ENCODE peak calls at places on chromosomes 13 and 19, in nine cellular contexts. Y, T, M, E, S, P, U, D and Q are unnamed samples.

GRCh38 chr13:45742985-45743384 is 40.9 kb downstream of the CBY2 start:
- DNase-seq in Y (no peak), T (no peak), M (no peak), E (no peak), S (no peak), P (no peak), U (no peak), D (no peak), Q (no peak)

GRCh38 chr19:48991011-48991609 is 2.0 kb downstream of the GYS1 start:
- DNase-seq in Y (no peak), T (no peak), M (no peak), E (no peak), S (no peak), P (no peak), U (no peak), D (no peak), Q (no peak)

GRCh38 chr13:77019756-77020155 is 7.2 kb downstream of the FBXL3 start:
- DNase-seq in Y (no peak), T (no peak), M (no peak), E (no peak), S (no peak), P (no peak), U (no peak), D (no peak), Q (no peak)

GRCh38 chr13:97892717-97893116 is 60.8 kb upstream of the IPO5 start:
- DNase-seq in Y (peak), T (no peak), M (no peak), E (no peak), S (no peak), P (peak), U (no peak), D (no peak), Q (no peak)

GRCh38 chr19:29211562-29212416 is 1.2 kb downstream of the UQCRFS1 start:
- DNase-seq in Y (peak), T (no peak), M (no peak), E (no peak), S (no peak), P (peak), U (peak), D (no peak), Q (no peak)

GRCh38 chr19:15782211-15782610 is 5.2 kb upstream of the OR10H5 start:
- DNase-seq in Y (no peak), T (no peak), M (no peak), E (no peak), S (no peak), P (no peak), U (no peak), D (no peak), Q (no peak)

GRCh38 chr13:105334211-105334610 is 1201.3 kb downstream of the EFNB2 start:
- DNase-seq in Y (peak), T (no peak), M (no peak), E (no peak), S (no peak), P (peak), U (no peak), D (no peak), Q (no peak)

GRCh38 chr13:32902898-32903297 is 113.3 kb upstream of the KL start:
- DNase-seq in Y (peak), T (no peak), M (no peak), E (peak), S (peak), P (peak), U (peak), D (no peak), Q (no peak)

GRCh38 chr19:38841787-38842438 is 7.9 kb downstream of the HNRNPL start:
- DNase-seq in Y (no peak), T (no peak), M (no peak), E (no peak), S (no peak), P (no peak), U (no peak), D (no peak), Q (no peak)

GRCh38 chr19:54674021-54674617 is 11.3 kb downstream of the LILRB4 start:
- DNase-seq in Y (peak), T (peak), M (no peak), E (no peak), S (no peak), P (peak), U (no peak), D (no peak), Q (peak)

GRCh38 chr13:114131581-114132418 is 623 bp downstream of the RASA3 start:
- DNase-seq in Y (peak), T (no peak), M (no peak), E (no peak), S (no peak), P (peak), U (no peak), D (peak), Q (peak)

GRCh38 chr19:40908981-40909380 is 26.9 kb upstream of the CYP2A7 start:
- DNase-seq in Y (no peak), T (no peak), M (no peak), E (no peak), S (no peak), P (no peak), U (no peak), D (peak), Q (no peak)

GRCh38 chr19:6278740-6279619 is 795 bp downstream of the MLLT1 start:
- DNase-seq in Y (peak), T (no peak), M (no peak), E (no peak), S (no peak), P (no peak), U (no peak), D (peak), Q (no peak)

GRCh38 chr13:59318320-59318930 is 845.3 kb downstream of the DIAPH3 start:
- DNase-seq in Y (peak), T (peak), M (peak), E (peak), S (peak), P (peak), U (peak), D (no peak), Q (peak)